ENCODE peak calls at places on chromosome 22, in ten cellular contexts. B is heart left ventricle, N is stomach, P is bronchial epithelial cell, G is kidney, T is aorta, L is heart right ventricle, D is IMR-90, Y is GM12878, O is PC-3. A is an unnamed sample.

GRCh38 chr22:28297504-28297903 is 378.4 kb upstream of the PITPNB start:
- DNase-seq in P (no peak), N (no peak), D (peak), B (no peak), Y (no peak), O (no peak), T (no peak), L (no peak), G (no peak), A (no peak)

GRCh38 chr22:22856364-22856763 is 31.3 kb upstream of the IGLL5 start:
- DNase-seq in L (no peak), N (no peak), G (no peak), Y (no peak), D (no peak), B (no peak), T (no peak), P (no peak), O (no peak), A (no peak)

GRCh38 chr22:29190915-29191314 is 14.8 kb upstream of the EMID1 start:
- DNase-seq in D (no peak), T (no peak), O (no peak), Y (no peak), N (no peak), B (no peak), G (peak), P (peak), L (no peak), A (no peak)

GRCh38 chr22:22730655-22731373 is 86.4 kb downstream of the GGTLC2 start:
- DNase-seq in D (no peak), Y (no peak), G (no peak), B (no peak), O (no peak), P (no peak), L (no peak), N (no peak), T (no peak), A (no peak)

GRCh38 chr22:47835726-47836125 is 1073.3 kb downstream of the TBC1D22A start:
- DNase-seq in N (no peak), L (no peak), T (no peak), B (no peak), D (peak), Y (no peak), P (peak), G (no peak), O (peak), A (no peak)

GRCh38 chr22:23220485-23221350 is 40.4 kb downstream of the BCR start:
- DNase-seq in T (no peak), L (no peak), D (peak), N (no peak), B (peak), G (peak), P (peak), Y (no peak), O (no peak), A (no peak)

GRCh38 chr22:23216331-23217170 is 36.2 kb downstream of the BCR start:
- DNase-seq in N (no peak), D (no peak), T (peak), B (no peak), G (peak), P (no peak), L (no peak), Y (no peak), O (no peak), A (no peak)

GRCh38 chr22:32044913-32045312 is 1.9 kb downstream of the SLC5A1 start:
- DNase-seq in D (no peak), N (peak), T (no peak), P (no peak), O (peak), B (no peak), G (no peak), L (no peak), Y (no peak), A (no peak)

GRCh38 chr22:29782061-29782845 is 15.1 kb downstream of the UQCR10 start:
- DNase-seq in L (peak), G (no peak), B (peak), Y (no peak), N (peak), D (peak), O (peak), P (peak), T (no peak), A (no peak)

GRCh38 chr22:23137905-23138520 is 3.8 kb downstream of the RSPH14 start:
- DNase-seq in Y (peak), B (no peak), T (no peak), N (no peak), D (no peak), G (no peak), P (peak), O (no peak), L (no peak), A (no peak)

GRCh38 chr22:23542933-23543332 is 37.2 kb downstream of the IGLL1 start:
- DNase-seq in Y (no peak), T (no peak), B (no peak), G (no peak), P (peak), O (peak), N (no peak), L (no peak), D (peak), A (no peak)

GRCh38 chr22:48889887-48890692 is 937.6 kb downstream of the BRD1 start:
- DNase-seq in Y (no peak), G (peak), T (peak), O (no peak), N (no peak), B (no peak), P (no peak), D (no peak), L (no peak), A (no peak)

GRCh38 chr22:24325105-24325757 is 54.6 kb downstream of the SPECC1L start:
- DNase-seq in D (peak), P (peak), Y (peak), O (peak), L (no peak), B (no peak), N (no peak), G (no peak), T (no peak), A (peak)

GRCh38 chr22:29946220-29946619 is 63.2 kb downstream of the MTMR3 start:
- DNase-seq in Y (no peak), D (no peak), P (no peak), N (no peak), B (no peak), G (no peak), O (no peak), T (no peak), L (no peak), A (no peak)

GRCh38 chr22:36452473-36453265 is 28.8 kb downstream of the TXN2 start:
- DNase-seq in Y (no peak), N (no peak), O (no peak), G (no peak), P (no peak), L (no peak), B (no peak), T (no peak), D (no peak), A (no peak)

GRCh38 chr22:36453855-36454378 is 27.5 kb downstream of the TXN2 start:
- DNase-seq in P (no peak), Y (no peak), D (no peak), T (no peak), B (no peak), N (no peak), O (no peak), L (no peak), G (no peak), A (no peak)

GRCh38 chr22:36453266-36453607 is 28.2 kb downstream of the TXN2 start:
- DNase-seq in T (no peak), O (peak), L (no peak), G (no peak), B (no peak), N (no peak), Y (no peak), P (no peak), D (no peak), A (no peak)

GRCh38 chr22:36447634-36448033 is 33.8 kb downstream of the TXN2 start:
- DNase-seq in L (no peak), P (no peak), D (no peak), N (no peak), T (no peak), B (no peak), G (no peak), O (no peak), Y (no peak), A (no peak)

GRCh38 chr22:36449776-36450175 is 31.7 kb downstream of the TXN2 start:
- DNase-seq in P (no peak), D (no peak), Y (no peak), L (no peak), N (no peak), T (no peak), O (no peak), G (no peak), B (no peak), A (no peak)
- H3K4me3 ChIP-seq in P (no peak), D (no peak), Y (no peak), L (no peak), N (no peak), T (no peak), O (no peak), G (no peak), B (no peak), A (no peak)

DNA sequence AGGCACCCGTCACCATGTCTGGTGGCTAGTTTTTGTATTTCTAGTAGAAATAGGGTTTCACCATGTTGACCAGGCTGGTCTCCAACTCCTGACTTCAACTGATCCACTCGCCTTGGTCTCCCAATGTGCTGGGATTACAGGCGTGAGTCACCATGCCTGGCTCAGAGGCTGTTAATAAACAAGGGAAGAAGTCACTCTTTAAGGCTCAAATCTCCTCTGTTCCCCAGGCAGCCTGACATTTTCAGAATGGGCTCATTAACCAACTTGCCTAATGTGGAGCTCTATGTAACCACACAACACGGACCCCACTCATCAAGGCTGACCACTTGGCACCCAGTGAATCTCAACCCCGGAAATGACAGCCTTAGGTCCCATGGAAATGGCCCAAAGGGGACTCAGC is 24.1 kb downstream of the APOL3 start:
- DNase-seq in D (peak), G (no peak), N (no peak), B (peak), L (no peak), T (peak), Y (no peak), O (peak), P (no peak), A (no peak)
- H3K4me3 ChIP-seq in D (no peak), G (no peak), N (no peak), B (no peak), L (no peak), T (no peak), Y (no peak), O (no peak), P (no peak), A (no peak)

DNA sequence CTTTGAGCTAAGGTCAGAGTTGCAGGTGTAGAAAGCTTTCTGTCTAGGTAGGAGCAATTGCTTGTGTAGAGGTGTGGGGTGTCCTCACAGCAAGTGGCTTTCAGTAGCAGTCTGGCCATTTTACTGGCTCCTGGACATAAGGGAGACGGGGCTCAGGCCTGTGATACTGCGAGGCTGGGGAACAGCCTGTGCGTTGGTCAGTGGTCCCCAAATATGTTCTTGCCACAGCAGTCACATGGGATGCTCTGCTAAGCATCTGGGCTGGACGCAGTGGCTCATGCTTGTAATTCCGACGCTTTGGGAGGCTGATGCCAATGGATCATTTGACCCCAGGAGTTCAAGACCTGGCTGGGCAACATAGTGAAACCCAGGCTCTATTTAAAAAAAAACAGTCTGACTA is 1.9 kb downstream of the MCM5 start:
- DNase-seq in G (no peak), T (no peak), P (no peak), O (no peak), D (no peak), B (no peak), L (no peak), N (no peak), Y (no peak), A (no peak)
- H3K4me3 ChIP-seq in G (no peak), T (no peak), P (no peak), O (peak), D (no peak), B (no peak), L (no peak), N (no peak), Y (peak), A (no peak)

GRCh38 chr22:27139935-27140493 is 482.6 kb downstream of the MIAT start:
- DNase-seq in O (no peak), Y (no peak), D (peak), L (no peak), P (peak), T (no peak), B (peak), G (no peak), N (no peak), A (no peak)

GRCh38 chr22:27135582-27135981 is 478.2 kb downstream of the MIAT start:
- DNase-seq in L (no peak), G (no peak), N (no peak), Y (no peak), T (no peak), P (peak), O (no peak), D (peak), B (no peak), A (no peak)

GRCh38 chr22:27138471-27138870 is 481.1 kb downstream of the MIAT start:
- DNase-seq in Y (no peak), T (no peak), O (no peak), D (no peak), N (no peak), L (no peak), P (no peak), B (no peak), G (no peak), A (no peak)

GRCh38 chr22:27136596-27136995 is 479.2 kb downstream of the MIAT start:
- DNase-seq in Y (no peak), G (no peak), N (no peak), L (no peak), O (no peak), B (no peak), T (no peak), P (no peak), D (no peak), A (no peak)

GRCh38 chr22:27137809-27138400 is 480.5 kb downstream of the MIAT start:
- DNase-seq in G (no peak), B (peak), N (no peak), L (no peak), T (no peak), O (no peak), D (no peak), P (no peak), Y (no peak), A (no peak)
- H3K4me3 ChIP-seq in G (no peak), B (no peak), N (no peak), L (no peak), T (no peak), O (no peak), D (no peak), P (no peak), Y (no peak), A (no peak)

GRCh38 chr22:45171830-45172229 is 8.1 kb downstream of the NUP50 start:
- DNase-seq in L (no peak), T (no peak), D (no peak), P (no peak), G (no peak), B (no peak), Y (no peak), O (no peak), N (no peak), A (no peak)
- H3K4me3 ChIP-seq in L (no peak), T (no peak), D (no peak), P (no peak), G (no peak), B (no peak), Y (no peak), O (no peak), N (no peak), A (no peak)

DNA sequence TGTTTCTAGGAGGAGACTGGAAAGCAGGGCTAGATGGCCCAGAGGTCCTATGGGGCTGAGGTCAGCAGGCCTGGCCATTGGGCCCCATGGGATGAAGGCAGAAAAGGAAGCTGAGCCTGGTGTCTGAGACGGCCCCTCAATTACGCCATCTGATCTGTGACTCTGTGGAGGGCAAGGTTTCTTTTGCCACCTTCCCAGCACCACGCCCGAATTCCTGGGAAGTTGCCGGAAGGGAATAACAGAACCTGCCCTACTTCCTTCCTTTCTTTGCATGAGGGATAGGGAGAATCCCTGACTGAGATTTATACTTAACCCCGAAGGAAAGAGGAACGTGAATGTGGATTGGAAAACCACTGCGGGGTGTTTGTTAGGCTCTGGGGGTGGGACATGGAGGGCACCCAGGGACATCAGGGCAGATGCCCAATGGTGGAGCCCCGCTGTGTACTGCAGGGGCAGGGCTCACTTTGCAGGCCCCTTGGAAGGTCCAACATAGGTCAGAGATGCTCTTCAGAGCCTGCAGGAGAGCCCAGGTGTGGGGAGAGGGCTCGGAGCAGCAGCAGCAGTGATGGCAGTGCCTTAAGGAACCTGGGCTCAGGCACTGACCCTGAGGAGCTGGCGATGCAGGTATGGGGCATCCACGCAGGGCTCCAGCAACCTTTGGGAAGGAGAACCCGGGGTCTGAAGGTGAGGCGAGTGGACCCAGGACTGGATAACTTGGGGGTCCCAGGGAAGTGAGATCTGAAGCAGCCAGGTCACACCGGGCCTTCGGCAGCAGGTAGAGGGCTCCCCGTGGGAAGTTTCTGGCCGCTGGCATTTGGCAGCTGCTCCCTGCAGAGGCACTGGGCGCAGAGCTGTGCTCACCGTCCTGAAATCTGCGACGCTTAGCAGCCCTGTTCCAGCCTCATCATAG is 118.4 kb downstream of the MPPED1 start:
- DNase-seq in P (peak), G (peak), L (no peak), O (peak), B (no peak), T (peak), Y (no peak), N (no peak), D (no peak), A (no peak)
- H3K4me3 ChIP-seq in P (no peak), G (no peak), L (no peak), O (no peak), B (no peak), T (no peak), Y (no peak), N (no peak), D (no peak), A (no peak)

DNA sequence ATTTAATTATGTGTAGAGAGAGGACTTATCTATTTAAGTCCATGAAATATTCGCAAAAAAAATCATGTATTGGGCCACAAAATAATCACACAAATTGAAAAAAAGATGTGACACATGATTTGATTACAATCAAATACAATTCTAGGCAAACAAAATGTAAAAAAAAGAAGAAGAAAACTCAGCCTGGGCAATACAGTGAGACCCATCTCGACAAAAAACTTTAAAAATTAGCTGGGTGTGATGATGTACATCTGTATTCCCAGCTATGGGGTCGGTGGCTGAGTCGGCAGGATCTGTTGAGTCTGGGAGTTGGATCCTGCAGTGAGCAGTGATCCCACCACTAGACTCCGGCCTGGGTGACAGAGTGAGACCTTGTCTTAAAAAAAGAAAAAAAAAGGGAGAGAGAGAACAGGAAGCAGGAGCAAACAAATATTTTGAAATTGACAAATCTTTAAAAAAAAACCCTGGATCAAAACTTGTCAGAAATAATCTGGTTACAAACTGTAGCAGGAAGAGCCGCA is 3.1 kb upstream of the TYMP start:
- DNase-seq in O (no peak), P (no peak), N (no peak), T (no peak), L (no peak), G (peak), B (no peak), D (no peak), Y (no peak), A (no peak)
- H3K4me3 ChIP-seq in O (no peak), P (no peak), N (no peak), T (no peak), L (peak), G (no peak), B (peak), D (no peak), Y (peak), A (no peak)

DNA sequence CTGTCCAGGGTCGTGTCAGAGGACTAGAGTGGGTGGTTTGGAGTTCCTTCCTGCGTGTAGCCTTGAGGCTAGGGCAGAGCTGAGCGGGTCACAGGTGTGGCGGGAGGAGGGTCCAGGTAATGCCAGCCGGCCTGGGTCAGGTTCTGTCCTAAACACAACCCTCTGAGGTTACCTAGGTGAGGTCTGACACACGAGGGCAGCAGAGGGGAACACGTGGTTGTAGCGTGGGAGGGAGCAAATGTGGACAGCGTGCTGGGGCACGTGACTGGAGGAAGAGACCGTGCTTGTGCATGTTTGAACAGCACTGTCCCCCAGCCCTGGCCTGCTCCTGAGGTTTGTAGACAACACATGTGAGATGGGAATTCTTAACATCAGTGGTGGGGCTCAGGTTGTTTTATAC is 13.1 kb downstream of the MOV10L1 start:
- DNase-seq in B (no peak), N (no peak), T (peak), O (peak), L (no peak), Y (no peak), G (no peak), P (peak), D (no peak), A (no peak)
- H3K4me3 ChIP-seq in B (no peak), N (no peak), T (no peak), O (no peak), L (no peak), Y (no peak), G (no peak), P (no peak), D (no peak), A (no peak)

A was measured in tibial nerve.